ENCODE peak calls at places on chromosomes 11 and 22, in six cellular contexts. G is fibroblast of mammary gland, I is endothelial cell, E is H9, A is brain microvascular endothelial cell, Y is MCF 10A. B is an unnamed sample.

GRCh38 chr11:1336836-1337646 is 27.6 kb upstream of the TOLLIP start:
- DNase-seq in G (no peak), I (peak), E (no peak), A (no peak), Y (no peak), B (no peak)

GRCh38 chr22:41915035-41915782 is at the start of gene SHISA8:
- DNase-seq in G (no peak), I (peak), E (no peak), A (no peak), Y (no peak), B (peak)

GRCh38 chr11:9462172-9462799 is 1.5 kb downstream of the ZNF143 start:
- DNase-seq in G (peak), I (no peak), E (no peak), A (no peak), Y (peak), B (no peak)

GRCh38 chr22:39308614-39309363 is 10.6 kb downstream of the RPL3 start:
- DNase-seq in G (peak), I (no peak), E (peak), A (peak), Y (peak), B (peak)

GRCh38 chr11:107040447-107041444 is 22.5 kb upstream of the GUCY1A2 start:
- DNase-seq in G (peak), I (no peak), E (no peak), A (peak), Y (peak), B (peak)

GRCh38 chr11:20980736-20981135 is 311.4 kb downstream of the NELL1 start:
- DNase-seq in G (no peak), I (no peak), E (no peak), A (no peak), Y (no peak), B (no peak)

GRCh38 chr11:76669901-76670474 is 559 bp downstream of the LRRC32 start:
- DNase-seq in G (peak), I (no peak), E (no peak), A (peak), Y (no peak), B (no peak)

GRCh38 chr11:73376168-73376802 is at the start of gene RELT:
- DNase-seq in G (peak), I (peak), E (peak), A (peak), Y (peak), B (peak)

GRCh38 chr11:8267280-8267679 is 3.6 kb upstream of the LMO1 start:
- DNase-seq in G (no peak), I (no peak), E (no peak), A (no peak), Y (no peak), B (no peak)

DNA sequence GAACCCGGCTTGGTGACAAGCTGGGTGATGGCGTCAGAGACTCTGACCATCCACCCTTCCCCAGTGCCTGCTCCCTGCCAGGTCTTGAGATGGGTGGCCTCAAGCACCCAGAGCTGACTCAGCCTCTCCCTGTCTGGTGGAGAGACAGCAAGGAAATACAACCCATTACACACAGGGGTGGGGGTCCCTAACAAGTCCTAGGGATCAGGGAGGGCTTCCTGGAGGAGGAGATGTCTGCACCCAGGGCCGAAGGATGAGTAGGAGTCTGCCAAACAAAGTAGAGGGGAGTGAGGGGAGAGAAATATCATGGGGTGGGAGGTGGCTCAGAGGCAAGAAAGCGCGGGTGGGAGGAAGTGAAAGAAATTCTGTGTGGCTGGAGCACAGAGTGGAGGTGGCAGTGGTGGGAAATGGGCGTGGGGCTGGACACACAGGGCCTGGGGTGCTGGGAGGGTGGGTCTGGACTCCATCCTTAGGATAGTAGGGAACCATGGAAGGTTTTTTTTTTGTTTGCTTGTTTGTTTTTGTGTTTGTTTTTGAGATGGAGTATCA is 6.8 kb downstream of the MAFF start:
- DNase-seq in G (no peak), I (no peak), E (no peak), A (no peak), Y (no peak), B (no peak)
- TF ChIP-seq CTCF in G (no peak), I (no peak), E (no peak), A (no peak), Y (no peak), B (no peak)

GRCh38 chr11:78588517-78588916 is 13.9 kb upstream of the NARS2 start:
- DNase-seq in G (no peak), I (no peak), E (no peak), A (no peak), Y (no peak), B (no peak)

GRCh38 chr11:78587446-78587845 is 12.8 kb upstream of the NARS2 start:
- DNase-seq in G (no peak), I (no peak), E (no peak), A (no peak), Y (no peak), B (no peak)

GRCh38 chr11:78583889-78584288 is 9.2 kb upstream of the NARS2 start:
- DNase-seq in G (no peak), I (no peak), E (no peak), A (no peak), Y (no peak), B (no peak)

GRCh38 chr11:78586452-78587046 is 11.9 kb upstream of the NARS2 start:
- DNase-seq in G (peak), I (no peak), E (no peak), A (no peak), Y (peak), B (peak)
- TF ChIP-seq CTCF in G (peak), I (peak), E (peak), A (peak), Y (peak), B (peak)

GRCh38 chr11:24046731-24047130 is 450.1 kb upstream of the LUZP2 start:
- DNase-seq in G (peak), I (no peak), E (no peak), A (no peak), Y (no peak), B (no peak)
- TF ChIP-seq CTCF in G (no peak), I (no peak), E (no peak), A (no peak), Y (no peak), B (no peak)

GRCh38 chr11:132898676-132899075 is 633.6 kb downstream of the OPCML start:
- DNase-seq in G (no peak), I (no peak), E (no peak), A (peak), Y (no peak), B (no peak)
- TF ChIP-seq CTCF in G (no peak), I (no peak), E (no peak), A (no peak), Y (no peak), B (no peak)

B was measured in NB4.